ENCODE peak calls at places on chromosomes 3 and 15, in ten cellular contexts. L, Q, U, G, K, A, P, O, S and E are unnamed samples.

GRCh38 chr15:53225786-53226185 is 435.6 kb upstream of the ONECUT1 start:
- DNase-seq in S (no peak), Q (no peak), K (no peak), A (no peak), P (no peak), O (no peak), L (no peak), G (no peak), U (no peak), E (no peak)

GRCh38 chr15:49041406-49041805 is 4.8 kb downstream of the SECISBP2L start:
- DNase-seq in K (peak), U (no peak), G (no peak), O (no peak), L (no peak), P (no peak), S (no peak), A (no peak), Q (no peak), E (no peak)

GRCh38 chr3:135868801-135869200 is 96.7 kb upstream of the PPP2R3A start:
- DNase-seq in G (no peak), Q (no peak), L (no peak), S (no peak), K (no peak), P (no peak), O (no peak), U (no peak), A (no peak), E (no peak)

GRCh38 chr15:96054606-96055005 is 275.9 kb upstream of the NR2F2 start:
- DNase-seq in A (no peak), Q (no peak), P (no peak), U (no peak), K (peak), O (no peak), L (no peak), G (no peak), S (no peak), E (no peak)

GRCh38 chr3:151544164-151544548 is 83.3 kb upstream of the IGSF10 start:
- DNase-seq in K (no peak), Q (no peak), L (no peak), G (no peak), A (no peak), O (no peak), U (no peak), P (no peak), S (no peak), E (no peak)

GRCh38 chr3:13584427-13584891 is 35.5 kb downstream of the FBLN2 start:
- DNase-seq in L (no peak), U (no peak), O (peak), S (peak), A (no peak), K (no peak), Q (no peak), G (no peak), P (no peak), E (no peak)

GRCh38 chr3:145450018-145450682 is 710.8 kb downstream of the PLOD2 start:
- DNase-seq in G (no peak), A (no peak), P (no peak), Q (no peak), K (no peak), U (no peak), S (no peak), L (no peak), O (no peak), E (no peak)

GRCh38 chr3:175777495-175777894 is 918.4 kb downstream of the NAALADL2 start:
- DNase-seq in Q (no peak), O (no peak), L (no peak), A (no peak), K (peak), G (no peak), U (no peak), P (no peak), S (no peak), E (no peak)

GRCh38 chr15:69857686-69858391 is 239.9 kb downstream of the TLE3 start:
- DNase-seq in L (no peak), A (no peak), S (no peak), U (peak), Q (peak), G (no peak), K (no peak), P (no peak), O (no peak), E (no peak)

GRCh38 chr15:100764778-100765457 is 114.7 kb upstream of the ALDH1A3 start:
- DNase-seq in A (no peak), S (no peak), Q (no peak), P (no peak), K (peak), G (no peak), L (no peak), U (no peak), O (peak), E (peak)

GRCh38 chr3:127016043-127016343 is 33.1 kb downstream of the PLXNA1 start:
- DNase-seq in O (no peak), P (no peak), K (no peak), U (no peak), A (no peak), Q (no peak), G (no peak), L (no peak), S (no peak), E (no peak)

GRCh38 chr3:177452487-177452886 is 255.2 kb upstream of the TBL1XR1 start:
- DNase-seq in G (peak), Q (no peak), A (no peak), U (no peak), S (no peak), P (no peak), K (peak), L (no peak), O (no peak), E (no peak)

GRCh38 chr3:129632556-129632955 is 26.1 kb upstream of the PLXND1 start:
- DNase-seq in P (no peak), O (no peak), K (no peak), A (no peak), S (no peak), Q (no peak), U (no peak), G (no peak), L (no peak), E (no peak)

GRCh38 chr3:43161684-43162512 is 56.0 kb upstream of the POMGNT2 start:
- DNase-seq in A (no peak), S (no peak), K (peak), O (no peak), P (no peak), U (peak), Q (no peak), G (no peak), L (no peak), E (no peak)

GRCh38 chr15:40342421-40343313 is 1.9 kb upstream of the CCDC9B start:
- DNase-seq in U (no peak), K (peak), A (no peak), L (no peak), P (no peak), G (no peak), O (no peak), Q (no peak), S (peak), E (no peak)

GRCh38 chr3:159884661-159885402 is 103.8 kb upstream of the IL12A start:
- DNase-seq in A (no peak), U (peak), O (no peak), S (no peak), P (no peak), K (peak), G (no peak), Q (no peak), L (no peak), E (peak)
- TF ChIP-seq CTCF in A (peak), U (peak), O (peak), S (peak), P (peak), K (peak), G (peak), Q (peak), L (peak), E (peak)

DNA sequence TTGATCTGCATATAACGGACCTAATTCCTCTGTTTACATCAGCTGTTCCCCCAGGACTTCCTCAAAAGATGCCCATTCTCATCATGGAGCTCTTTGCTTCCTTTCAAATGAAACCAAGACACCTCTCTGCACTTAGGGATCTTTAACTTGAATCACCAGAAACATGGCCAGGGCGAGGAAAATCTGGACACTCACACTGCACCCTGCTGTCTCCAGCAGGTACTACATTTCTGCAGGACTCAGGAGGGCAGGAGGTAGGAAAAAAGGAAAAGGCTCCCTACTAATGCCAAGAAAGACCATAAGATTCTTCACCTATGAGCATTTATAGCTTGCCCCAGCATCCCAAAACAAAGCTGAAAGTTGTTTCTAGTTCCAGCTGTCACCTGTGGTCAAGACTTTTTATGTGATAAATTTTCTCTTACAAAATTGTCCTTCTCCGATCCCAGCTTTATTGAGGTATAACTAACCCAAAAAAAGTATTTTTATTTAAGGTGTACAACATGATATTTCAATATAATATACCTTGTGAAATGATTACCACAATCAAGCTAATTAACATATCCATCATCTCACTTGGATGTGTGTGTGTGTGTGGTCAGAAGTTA is 87.3 kb upstream of the C15orf61 start:
- DNase-seq in K (peak), L (no peak), S (no peak), U (peak), O (peak), A (peak), P (peak), G (no peak), Q (peak), E (peak)
- TF ChIP-seq CTCF in K (peak), L (no peak), S (peak), U (peak), O (peak), A (peak), P (peak), G (peak), Q (peak), E (peak)

DNA sequence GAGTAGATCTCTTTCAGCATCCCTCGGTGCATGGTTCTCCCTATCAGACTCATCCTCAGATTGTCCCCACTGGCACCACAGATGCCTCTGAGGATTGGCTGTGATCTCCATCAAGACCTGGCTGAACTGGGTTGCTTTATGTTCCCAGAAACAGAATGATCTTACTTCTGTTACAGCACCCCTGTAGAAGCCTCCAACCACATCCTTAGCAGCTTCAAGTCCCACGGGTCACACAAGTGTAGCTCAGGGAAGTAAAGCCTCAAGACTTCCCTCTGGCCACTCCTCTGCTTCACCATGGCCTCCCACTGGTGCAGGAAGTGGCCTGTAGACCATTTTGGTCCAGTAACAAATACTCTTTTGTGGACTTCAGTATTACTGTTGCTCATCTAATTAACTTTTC is 566.4 kb upstream of the SUCLG2 start:
- DNase-seq in Q (no peak), A (no peak), L (no peak), G (no peak), K (no peak), U (no peak), O (no peak), P (no peak), S (no peak), E (no peak)
- TF ChIP-seq CTCF in Q (no peak), A (no peak), L (no peak), G (no peak), K (no peak), U (no peak), O (no peak), P (no peak), S (no peak), E (no peak)

GRCh38 chr3:53195602-53196574 is 34.9 kb downstream of the PRKCD start:
- DNase-seq in S (peak), K (peak), O (peak), P (peak), Q (peak), G (no peak), A (peak), U (peak), L (peak), E (peak)

GRCh38 chr3:53198256-53198977 is 37.4 kb downstream of the PRKCD start:
- DNase-seq in Q (no peak), S (no peak), U (peak), K (no peak), A (no peak), G (no peak), P (no peak), L (no peak), O (no peak), E (no peak)

GRCh38 chr3:53195066-53195450 is 34.0 kb downstream of the PRKCD start:
- DNase-seq in O (no peak), L (no peak), U (no peak), S (peak), Q (no peak), A (no peak), K (no peak), G (no peak), P (no peak), E (no peak)

GRCh38 chr3:53198996-53199395 is 38.0 kb downstream of the PRKCD start:
- DNase-seq in S (no peak), Q (no peak), U (no peak), A (no peak), K (no peak), O (no peak), P (no peak), L (no peak), G (no peak), E (no peak)

DNA sequence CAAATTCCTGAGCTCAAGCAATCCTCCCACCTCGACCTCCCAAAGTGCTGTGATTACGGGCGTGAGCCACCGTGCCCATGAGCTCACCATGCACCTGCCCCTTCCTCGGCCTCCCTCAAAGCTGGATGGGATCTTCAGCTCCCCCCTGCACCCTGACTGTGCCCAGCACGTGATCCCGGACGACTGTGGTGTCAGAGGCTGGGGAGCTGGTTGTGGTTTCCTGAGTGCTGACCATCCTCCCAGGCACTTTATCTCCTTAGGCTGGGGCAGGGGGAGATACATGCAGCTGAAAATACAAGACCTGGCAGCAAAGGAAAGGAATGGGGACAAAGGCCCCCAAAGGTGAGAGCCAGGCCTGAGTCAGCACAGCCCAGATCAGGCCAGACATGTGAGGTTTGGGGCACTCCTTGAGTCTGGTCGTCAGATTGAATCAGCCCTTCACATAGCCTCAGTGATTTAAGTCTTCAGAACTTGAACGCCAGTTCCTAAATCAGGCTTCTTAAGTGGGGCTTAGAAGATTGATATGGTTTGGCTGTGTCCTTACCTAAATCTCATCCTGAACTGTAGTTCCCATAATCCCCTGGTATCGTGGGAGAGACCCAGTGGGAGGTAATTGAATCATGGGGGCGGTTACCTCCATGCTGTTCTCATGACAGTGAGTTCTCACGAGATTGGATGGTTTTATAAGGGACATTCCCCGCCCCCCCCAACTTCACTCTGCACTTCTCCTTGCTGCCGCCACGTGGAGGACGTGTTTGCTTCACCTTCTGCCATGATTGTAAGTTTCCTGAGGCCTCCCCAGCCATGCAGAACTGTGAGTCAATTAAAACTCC is 35.8 kb downstream of the PRKCD start:
- DNase-seq in G (no peak), L (no peak), K (peak), P (no peak), Q (no peak), A (no peak), O (no peak), S (no peak), U (peak), E (peak)
- TF ChIP-seq CTCF in G (no peak), L (no peak), K (peak), P (no peak), Q (no peak), A (no peak), O (no peak), S (no peak), U (peak), E (peak)

GRCh38 chr3:128554100-128554464 is 61.1 kb upstream of the GATA2 start:
- DNase-seq in K (peak), O (no peak), L (no peak), P (no peak), G (peak), S (no peak), U (no peak), Q (no peak), A (no peak), E (no peak)
- TF ChIP-seq CTCF in K (peak), O (no peak), L (no peak), P (no peak), G (peak), S (no peak), U (no peak), Q (no peak), A (no peak), E (no peak)